ENCODE peak calls at places on chromosomes 2 and 18, in nine cellular contexts. K is left ventricle myocardium inferior; Q is CD8-positive, alpha-beta T cell; G is uterus; U is PC-9; O is CD8-positive, alpha-beta memory T cell; E is stomach; Z is fibroblast of lung; F is PC-3. P is an unnamed sample.

GRCh38 chr18:30987479-30988241 is 54.9 kb downstream of the DSC3 start:
- DNase-seq in U (peak; percentile 90), G (no peak), E (peak; percentile 27), Z (no peak), Q (no peak), F (peak; percentile 96), K (no peak), O (no peak), P (no peak)

GRCh38 chr2:86781363-86781762 is 9.3 kb downstream of the CD8A start:
- DNase-seq in G (no peak), O (no peak), E (no peak), K (no peak), F (no peak), Q (no peak), U (no peak), Z (no peak), P (no peak)

GRCh38 chr2:33033524-33034150 is 86.9 kb downstream of the LTBP1 start:
- DNase-seq in U (no peak), G (no peak), F (peak; percentile 72), Q (no peak), E (no peak), Z (peak; percentile 84), O (no peak), K (no peak), P (no peak)

GRCh38 chr2:47070155-47070919 is 84.8 kb downstream of the STPG4 start:
- DNase-seq in O (no peak), E (no peak), Z (no peak), U (no peak), K (no peak), Q (no peak), F (no peak), G (no peak), P (peak; percentile 72)

GRCh38 chr18:58438161-58438983 is 190.5 kb downstream of the ALPK2 start:
- DNase-seq in F (no peak), K (no peak), U (no peak), G (no peak), E (no peak), O (peak; percentile 5), Z (peak; percentile 61), Q (no peak), P (no peak)

GRCh38 chr2:117057021-117057420 is 757.5 kb upstream of the DDX18 start:
- DNase-seq in F (no peak), K (no peak), U (no peak), Q (no peak), O (no peak), E (no peak), G (no peak), Z (no peak), P (no peak)

GRCh38 chr2:101718993-101719571 is 21.6 kb downstream of the MAP4K4 start:
- DNase-seq in O (peak; percentile 55), F (peak; percentile 32), G (no peak), Z (no peak), K (no peak), E (no peak), U (no peak), Q (peak; percentile 62), P (no peak)

GRCh38 chr18:5851998-5852397 is 43.3 kb downstream of the TMEM200C start:
- DNase-seq in O (no peak), U (no peak), K (no peak), Z (peak; percentile 5), E (no peak), Q (no peak), F (peak; percentile 36), G (no peak), P (no peak)

GRCh38 chr2:180359522-180360282 is 352.6 kb upstream of the CWC22 start:
- DNase-seq in Q (no peak), E (peak; percentile 28), F (peak; percentile 59), U (peak; percentile 53), K (no peak), O (peak; percentile 36), G (no peak), Z (no peak), P (peak; percentile 54)

GRCh38 chr2:240873098-240873788 is 4.6 kb downstream of the AGXT start:
- DNase-seq in F (no peak), Q (no peak), Z (no peak), E (no peak), G (peak; percentile 11), O (no peak), U (no peak), K (no peak), P (no peak)

GRCh38 chr2:88057437-88057844 is 1.9 kb upstream of the KRCC1 start:
- DNase-seq in K (no peak), Q (no peak), Z (no peak), O (no peak), U (no peak), E (no peak), G (no peak), F (no peak), P (no peak)

GRCh38 chr2:45220227-45220626 is 211.0 kb upstream of the SIX2 start:
- DNase-seq in O (no peak), F (no peak), Z (peak; percentile 27), G (no peak), Q (no peak), E (no peak), U (peak; percentile 24), K (no peak), P (peak; percentile 52)

GRCh38 chr2:141554810-141555209 is 576.0 kb downstream of the LRP1B start:
- DNase-seq in G (no peak), F (peak; percentile 69), K (no peak), Q (no peak), Z (peak; percentile 68), O (no peak), E (no peak), U (no peak), P (peak; percentile 56)

GRCh38 chr2:151916632-151917031 is 88.4 kb upstream of the ARL5A start:
- DNase-seq in E (no peak), F (no peak), Z (no peak), K (no peak), U (no peak), Q (no peak), O (no peak), G (no peak), P (no peak)

GRCh38 chr2:1993711-1994682 is 249.7 kb upstream of the PXDN start:
- DNase-seq in K (no peak), F (peak; percentile 29), G (no peak), O (no peak), Z (peak; percentile 0), U (no peak), Q (no peak), E (no peak), P (peak; percentile 22)

GRCh38 chr18:9827856-9828793 is 57.6 kb upstream of the TXNDC2 start:
- DNase-seq in Z (peak; percentile 99), Q (no peak), F (peak; percentile 99), G (no peak), U (peak; percentile 97), E (peak; percentile 56), O (no peak), K (peak; percentile 28), P (peak; percentile 24)

GRCh38 chr18:45161850-45162249 is 453.4 kb upstream of the SLC14A2 start:
- DNase-seq in F (no peak), E (no peak), Z (no peak), G (no peak), U (no peak), Q (no peak), O (no peak), K (no peak), P (no peak)

GRCh38 chr2:37784071-37784758 is 112.8 kb upstream of the CDC42EP3 start:
- DNase-seq in Z (no peak), K (no peak), G (no peak), F (no peak), Q (no peak), U (no peak), O (no peak), E (no peak), P (no peak)
- H3K4me1 ChIP-seq in Z (peaks cover 28% of the 10 kb centered on the region), K (peaks cover 19% of the 10 kb centered on the region), G (no peaks in the 10 kb centered on the region), F (peaks cover 46% of the 10 kb centered on the region), Q (no peaks in the 10 kb centered on the region), U (peaks cover 26% of the 10 kb centered on the region), O (no peaks in the 10 kb centered on the region), E (peaks cover 22% of the 10 kb centered on the region), P (no peaks in the 10 kb centered on the region)

GRCh38 chr2:196959291-196959690 is 32.8 kb upstream of the PGAP1 start:
- DNase-seq in E (no peak), F (no peak), Q (no peak), U (no peak), G (no peak), Z (no peak), O (no peak), K (no peak), P (no peak)

GRCh38 chr2:196959750-196960392 is 33.4 kb upstream of the PGAP1 start:
- DNase-seq in G (no peak), O (no peak), U (no peak), F (no peak), Z (peak; percentile 56), Q (no peak), E (no peak), K (no peak), P (no peak)

GRCh38 chr2:196957442-196957841 is 30.9 kb upstream of the PGAP1 start:
- DNase-seq in F (no peak), G (no peak), Z (no peak), U (no peak), E (no peak), K (no peak), O (no peak), Q (no peak), P (no peak)

GRCh38 chr2:196955036-196955435 is 28.5 kb upstream of the PGAP1 start:
- DNase-seq in K (no peak), Q (no peak), E (no peak), G (no peak), U (no peak), Z (no peak), O (no peak), F (no peak), P (no peak)

DNA sequence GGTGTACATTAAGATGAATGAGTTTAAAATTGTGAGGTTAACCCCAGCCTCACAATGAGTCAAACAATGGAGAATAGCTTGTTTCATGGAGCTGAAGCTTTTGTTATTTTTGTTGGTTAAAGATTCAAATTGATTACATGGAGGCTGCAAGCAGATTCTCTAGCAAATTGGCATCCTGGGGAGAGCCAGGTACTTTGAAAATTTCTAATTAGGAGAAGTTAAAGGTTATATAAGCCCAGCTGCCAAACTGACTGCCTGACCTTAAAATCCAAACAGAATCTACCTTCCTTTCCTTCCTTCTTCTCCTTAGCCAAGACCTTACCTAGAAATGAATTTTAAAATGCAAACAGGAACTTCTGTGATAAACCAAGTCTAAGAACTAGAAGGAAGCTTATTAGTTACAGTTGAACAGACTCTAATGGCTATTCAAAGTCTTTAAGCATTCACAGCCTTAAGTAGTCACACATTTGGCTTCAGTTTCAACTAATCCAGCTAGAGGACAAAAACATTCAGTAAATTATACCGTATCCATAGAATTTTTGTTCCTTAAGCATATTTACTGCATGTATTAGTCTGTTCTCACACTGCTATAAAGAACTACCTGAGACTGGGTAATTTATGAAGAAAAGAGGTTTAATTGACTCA is 31.5 kb upstream of the PGAP1 start:
- DNase-seq in Q (no peak), O (no peak), G (no peak), E (no peak), K (no peak), U (no peak), F (no peak), Z (no peak), P (no peak)
- H3K4me1 ChIP-seq in Q (no peaks in the 10 kb centered on the region), O (no peaks in the 10 kb centered on the region), G (no peaks in the 10 kb centered on the region), E (peaks cover 11% of the 10 kb centered on the region), K (no peaks in the 10 kb centered on the region), U (no peaks in the 10 kb centered on the region), F (peaks cover 2% of the 10 kb centered on the region), Z (no peaks in the 10 kb centered on the region), P (peaks cover 9% of the 10 kb centered on the region)

GRCh38 chr18:32773187-32773712 is 427 bp upstream of the KLHL14 start:
- DNase-seq in F (no peak), E (no peak), G (no peak), O (no peak), U (no peak), K (no peak), Z (no peak), Q (no peak), P (no peak)
- H3K4me1 ChIP-seq in F (no peaks in the 10 kb centered on the region), E (peaks cover 31% of the 10 kb centered on the region), G (peaks cover 14% of the 10 kb centered on the region), O (no peaks in the 10 kb centered on the region), U (no peaks in the 10 kb centered on the region), K (peaks cover 23% of the 10 kb centered on the region), Z (no peaks in the 10 kb centered on the region), Q (no peaks in the 10 kb centered on the region), P (no peaks in the 10 kb centered on the region)

GRCh38 chr2:98738304-98738703 is 7.4 kb upstream of the MGAT4A start:
- DNase-seq in F (no peak), K (no peak), G (no peak), U (no peak), E (no peak), Z (no peak), Q (no peak), O (no peak), P (no peak)
- H3K4me1 ChIP-seq in F (peaks cover 34% of the 10 kb centered on the region), K (peaks cover 10% of the 10 kb centered on the region), G (no peaks in the 10 kb centered on the region), U (peaks cover 31% of the 10 kb centered on the region), E (peaks cover 36% of the 10 kb centered on the region), Z (no peaks in the 10 kb centered on the region), Q (peaks cover 52% of the 10 kb centered on the region), O (peaks cover 50% of the 10 kb centered on the region), P (no peaks in the 10 kb centered on the region)

P was measured in endodermal cell.